ENCODE peak calls at places on chromosome 12, in ten cellular contexts. J is gastrocnemius medialis, L is body of pancreas, W is A549, S is esophagus squamous epithelium, D is uterus, A is IMR-90, N is esophagus muscularis mucosa, Y is transverse colon, Z is breast epithelium. Q is an unnamed sample.
A peak's percentile ranks its signal among the peaks of the same experiment; 100 is the strongest.

GRCh38 chr12:102323799-102324198 is 126.2 kb upstream of the PMCH start:
- DNase-seq in J (no peak), L (no peak), W (no peak), S (no peak), D (no peak), A (no peak), N (no peak), Y (no peak), Z (no peak), Q (no peak)

GRCh38 chr12:106223485-106224391 is 24.1 kb downstream of the CKAP4 start:
- DNase-seq in J (peak; percentile 65), L (peak; percentile 74), W (peak; percentile 90), S (no peak), D (peak; percentile 77), A (peak; percentile 54), N (no peak), Y (peak; percentile 77), Z (no peak), Q (peak; percentile 76)

GRCh38 chr12:108495823-108496579 is 19.1 kb upstream of the FICD start:
- DNase-seq in J (no peak), L (no peak), W (no peak), S (no peak), D (no peak), A (no peak), N (no peak), Y (no peak), Z (no peak), Q (no peak)

GRCh38 chr12:63802012-63802608 is 22.4 kb downstream of the RXYLT1 start:
- DNase-seq in J (no peak), L (no peak), W (peak; percentile 33), S (no peak), D (no peak), A (peak; percentile 25), N (no peak), Y (no peak), Z (no peak), Q (no peak)

GRCh38 chr12:68951652-68952051 is 18.7 kb upstream of the CPM start:
- DNase-seq in J (peak; percentile 34), L (no peak), W (no peak), S (no peak), D (peak; percentile 22), A (no peak), N (no peak), Y (peak; percentile 37), Z (no peak), Q (no peak)

GRCh38 chr12:16691624-16692023 is 85.7 kb upstream of the LMO3 start:
- DNase-seq in J (no peak), L (peak; percentile 79), W (no peak), S (no peak), D (no peak), A (no peak), N (no peak), Y (no peak), Z (no peak), Q (no peak)

GRCh38 chr12:8996682-8997405 is 7.5 kb downstream of the KLRG1 start:
- DNase-seq in J (no peak), L (no peak), W (no peak), S (no peak), D (no peak), A (peak; percentile 49), N (no peak), Y (no peak), Z (no peak), Q (no peak)

GRCh38 chr12:4044101-4044500 is 170.9 kb upstream of the PARP11 start:
- DNase-seq in J (no peak), L (no peak), W (no peak), S (no peak), D (no peak), A (no peak), N (peak; percentile 87), Y (no peak), Z (no peak), Q (no peak)

GRCh38 chr12:46998811-46999368 is 80.5 kb upstream of the PCED1B start:
- DNase-seq in J (no peak), L (no peak), W (no peak), S (no peak), D (no peak), A (peak; percentile 82), N (no peak), Y (no peak), Z (no peak), Q (no peak)

GRCh38 chr12:61504396-61505115 is 755.6 kb upstream of the USP15 start:
- DNase-seq in J (no peak), L (no peak), W (no peak), S (no peak), D (no peak), A (no peak), N (no peak), Y (no peak), Z (no peak), Q (no peak)

GRCh38 chr12:48000878-48001321 is 3.4 kb downstream of the COL2A1 start:
- DNase-seq in J (no peak), L (no peak), W (peak; percentile 60), S (no peak), D (no peak), A (peak; percentile 47), N (no peak), Y (no peak), Z (peak; percentile 56), Q (no peak)

GRCh38 chr12:68375701-68376469 is 43.7 kb upstream of the MDM1 start:
- DNase-seq in J (no peak), L (no peak), W (no peak), S (no peak), D (no peak), A (peak; percentile 51), N (no peak), Y (no peak), Z (no peak), Q (no peak)

GRCh38 chr12:26369588-26369987 is 174.2 kb downstream of the SSPN start:
- DNase-seq in J (no peak), L (no peak), W (peak; percentile 24), S (no peak), D (no peak), A (peak; percentile 94), N (no peak), Y (no peak), Z (no peak), Q (no peak)

GRCh38 chr12:188910-189621 is 24.9 kb downstream of the SLC6A12 start:
- DNase-seq in J (no peak), L (peak; percentile 68), W (peak; percentile 85), S (no peak), D (no peak), A (peak; percentile 45), N (no peak), Y (peak; percentile 59), Z (no peak), Q (peak; percentile 57)

GRCh38 chr12:122790393-122791075 is 16.2 kb downstream of the CCDC62 start:
- DNase-seq in J (no peak), L (no peak), W (no peak), S (no peak), D (no peak), A (peak; percentile 31), N (no peak), Y (no peak), Z (no peak), Q (no peak)

GRCh38 chr12:22396253-22396652 is 61.7 kb upstream of the ST8SIA1 start:
- DNase-seq in J (no peak), L (no peak), W (no peak), S (no peak), D (no peak), A (no peak), N (no peak), Y (no peak), Z (no peak), Q (no peak)

GRCh38 chr12:14884458-14884878 is 1.2 kb downstream of the MGP start:
- DNase-seq in J (peak; percentile 75), L (peak; percentile 88), W (no peak), S (peak; percentile 9), D (peak; percentile 89), A (peak; percentile 72), N (peak; percentile 97), Y (peak; percentile 83), Z (peak; percentile 76), Q (peak; percentile 84)

DNA sequence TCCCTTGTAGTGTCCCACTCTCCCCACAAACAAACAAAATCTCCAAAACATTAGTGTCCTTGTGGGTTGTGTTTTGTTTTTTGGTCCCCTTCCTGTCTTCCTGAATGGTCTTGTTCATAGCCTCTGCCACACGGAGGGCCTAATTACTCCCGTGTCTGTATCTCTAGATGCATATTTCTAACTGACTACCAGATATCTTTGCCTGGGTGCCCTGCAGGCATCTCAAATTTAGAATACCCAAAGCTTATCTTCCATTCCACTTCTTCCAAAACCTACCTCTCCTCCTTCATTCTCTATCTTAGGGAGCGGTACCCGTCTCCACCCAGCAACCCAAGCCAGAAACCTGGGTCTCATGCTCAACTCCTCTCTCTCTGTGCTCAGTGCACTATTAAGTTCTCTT is 10.9 kb upstream of the METAP2 start:
- DNase-seq in J (no peak), L (no peak), W (no peak), S (no peak), D (no peak), A (no peak), N (no peak), Y (no peak), Z (no peak), Q (no peak)
- TF ChIP-seq POLR2A in J (no peak), L (no peak), W (no peak), S (no peak), D (no peak), A (no peak), N (no peak), Y (no peak), Z (no peak), Q (no peak)

GRCh38 chr12:31589896-31590729 is 823 bp downstream of the DENND5B start:
- DNase-seq in J (peak; percentile 69), L (peak; percentile 86), W (peak; percentile 62), S (no peak), D (peak; percentile 60), A (peak; percentile 58), N (no peak), Y (peak; percentile 79), Z (peak; percentile 26), Q (peak; percentile 76)
- TF ChIP-seq POLR2A in J (peak; percentile 43), L (peak; percentile 68), W (no peak), S (no peak), D (no peak), A (peak; percentile 63), N (no peak), Y (peak; percentile 59), Z (no peak), Q (no peak)

GRCh38 chr12:65169311-65170244 is at the start of gene LEMD3:
- DNase-seq in J (peak; percentile 89), L (peak; percentile 99), W (peak; percentile 94), S (peak; percentile 79), D (peak; percentile 93), A (peak; percentile 85), N (peak; percentile 97), Y (peak; percentile 97), Z (peak; percentile 97), Q (peak; percentile 98)
- TF ChIP-seq POLR2A in J (peak; percentile 79), L (peak; percentile 97), W (peak; percentile 93), S (peak; percentile 80), D (peak; percentile 86), A (peak; percentile 96), N (peak; percentile 52), Y (peak; percentile 95), Z (peak; percentile 81), Q (peak; percentile 51)

GRCh38 chr12:116737774-116738657 is at the start of the genes RNFT2 and SPRING1:
- DNase-seq in J (peak; percentile 99), L (peak; percentile 99), W (peak; percentile 100), S (peak; percentile 96), D (peak; percentile 99), A (peak; percentile 99), N (peak; percentile 100), Y (peak; percentile 99), Z (peak; percentile 99), Q (peak; percentile 99)
- TF ChIP-seq POLR2A in J (peak; percentile 96), L (peak; percentile 69), W (peak; percentile 95), S (peak; percentile 79), D (peak; percentile 97), A (peak; percentile 87), N (peak; percentile 27), Y (peak; percentile 58), Z (no peak), Q (no peak)